ENCODE peak calls at places on chromosomes 16 and 17, in nine cellular contexts. L is K562, F is upper lobe of right lung, V is lung, J is astrocyte of the spinal cord, B is mucosa of gallbladder, G is heart left ventricle, R is iris pigment epithelial cell, W is RPMI7951. D is an unnamed sample.

GRCh38 chr16:54938351-54939346 is 8.0 kb downstream of the IRX5 start:
- DNase-seq in J (peak; percentile 25), B (no peak), L (no peak), G (peak; percentile 34), F (peak; percentile 75), V (no peak), R (no peak), W (no peak), D (no peak)

GRCh38 chr17:50432125-50432762 is 6.2 kb downstream of the ACSF2 start:
- DNase-seq in L (no peak), G (no peak), J (no peak), F (no peak), V (no peak), R (no peak), B (no peak), W (no peak), D (no peak)

GRCh38 chr17:82822281-82822680 is 17.5 kb downstream of the ZNF750 start:
- DNase-seq in R (no peak), G (no peak), L (no peak), F (no peak), J (no peak), W (no peak), V (no peak), B (no peak), D (no peak)

GRCh38 chr17:29591737-29592624 is 951 bp upstream of the ANKRD13B start:
- DNase-seq in B (peak; percentile 88), F (peak; percentile 93), G (peak; percentile 92), R (peak; percentile 72), L (peak; percentile 88), J (peak; percentile 87), V (peak; percentile 87), W (peak; percentile 72), D (peak; percentile 87)

GRCh38 chr17:44159519-44160210 is 10.8 kb upstream of the ASB16 start:
- DNase-seq in W (peak; percentile 22), J (no peak), B (no peak), V (no peak), G (no peak), L (peak; percentile 52), R (peak; percentile 33), F (no peak), D (no peak)

GRCh38 chr16:88649924-88650748 is 717 bp downstream of the CYBA start:
- DNase-seq in R (peak; percentile 55), G (peak; percentile 66), W (no peak), V (no peak), B (no peak), L (peak; percentile 73), J (no peak), F (peak; percentile 84), D (no peak)

GRCh38 chr17:52762794-52763167 is 604.3 kb upstream of the CA10 start:
- DNase-seq in V (no peak), G (no peak), B (no peak), L (no peak), J (no peak), R (no peak), F (no peak), W (no peak), D (no peak)

GRCh38 chr16:72744064-72744793 is 303.7 kb downstream of the ZFHX3 start:
- DNase-seq in V (no peak), W (no peak), F (no peak), L (no peak), G (no peak), R (no peak), J (no peak), B (no peak), D (no peak)

GRCh38 chr17:2924211-2924610 is 128.0 kb downstream of the RAP1GAP2 start:
- DNase-seq in W (peak; percentile 27), V (no peak), L (no peak), J (no peak), F (no peak), R (peak; percentile 38), B (no peak), G (no peak), D (no peak)

GRCh38 chr17:17947966-17948365 is 24.2 kb downstream of the TOM1L2 start:
- DNase-seq in L (no peak), R (peak; percentile 46), B (no peak), W (no peak), J (no peak), G (no peak), F (no peak), V (no peak), D (no peak)

GRCh38 chr17:980406-981291 is 1.1 kb upstream of the NXN start:
- DNase-seq in V (peak; percentile 80), L (peak; percentile 24), R (peak; percentile 84), W (peak; percentile 79), F (peak; percentile 80), J (peak; percentile 86), G (peak; percentile 79), B (peak; percentile 87), D (peak; percentile 62)

GRCh38 chr16:89045881-89046280 is 47.8 kb upstream of the ACSF3 start:
- DNase-seq in W (no peak), J (no peak), V (no peak), G (no peak), B (no peak), L (no peak), R (no peak), F (peak; percentile 8), D (no peak)

D was measured in NCI-H2029.